ENCODE peak calls at places on chromosomes 11 and 22, in six cellular contexts. O is GM23338, G is GM12878, Q is H1, J is K562, I is WTC11. K is an unnamed sample.

GRCh38 chr22:49508561-49508960 is 319.1 kb downstream of the BRD1 start:
- DNase-seq in O (no peak), G (no peak), Q (no peak), J (no peak), I (no peak), K (no peak)

GRCh38 chr11:77129069-77129840 is 1.2 kb downstream of the MYO7A start:
- DNase-seq in O (no peak), G (no peak), Q (no peak), J (no peak), I (no peak), K (no peak)

GRCh38 chr11:25038131-25038530 is 541.3 kb downstream of the LUZP2 start:
- DNase-seq in O (no peak), G (no peak), Q (no peak), J (no peak), I (no peak), K (no peak)

GRCh38 chr22:36277482-36278291 is 24.8 kb downstream of the APOL1 start:
- DNase-seq in O (peak), G (no peak), Q (peak), J (peak), I (peak), K (peak)

GRCh38 chr22:38415046-38415445 is 40.0 kb downstream of the KCNJ4 start:
- DNase-seq in O (no peak), G (no peak), Q (no peak), J (no peak), I (peak), K (no peak)

GRCh38 chr11:114595571-114595970 is at the start of gene NXPE4:
- DNase-seq in O (no peak), G (no peak), Q (no peak), J (no peak), I (no peak), K (no peak)

GRCh38 chr11:77617892-77618291 is 19.7 kb downstream of the CLNS1A start:
- DNase-seq in O (no peak), G (no peak), Q (no peak), J (no peak), I (no peak), K (no peak)

GRCh38 chr22:30541979-30542810 is 4.3 kb downstream of the SEC14L6 start:
- DNase-seq in O (peak), G (no peak), Q (no peak), J (peak), I (peak), K (no peak)

GRCh38 chr22:24416611-24417010 is 10.8 kb upstream of the ADORA2A start:
- DNase-seq in O (no peak), G (no peak), Q (no peak), J (no peak), I (no peak), K (no peak)

GRCh38 chr11:66068923-66069714 is 953 bp upstream of the PACS1 start:
- DNase-seq in O (peak), G (no peak), Q (no peak), J (no peak), I (peak), K (peak)

GRCh38 chr11:92227233-92227593 is 2.6 kb downstream of the FAT3 start:
- DNase-seq in O (peak), G (no peak), Q (no peak), J (no peak), I (peak), K (no peak)

GRCh38 chr11:63944987-63945386 is 6.2 kb downstream of the NAA40 start:
- DNase-seq in O (no peak), G (no peak), Q (no peak), J (no peak), I (no peak), K (peak)

GRCh38 chr11:112100457-112100856 is 13.8 kb downstream of the SDHD start:
- DNase-seq in O (no peak), G (no peak), Q (no peak), J (no peak), I (no peak), K (no peak)

GRCh38 chr11:112103446-112103845 is 16.8 kb downstream of the SDHD start:
- DNase-seq in O (no peak), G (no peak), Q (no peak), J (no peak), I (no peak), K (no peak)

GRCh38 chr11:112096194-112096593 is 9.5 kb downstream of the SDHD start:
- DNase-seq in O (no peak), G (no peak), Q (no peak), J (no peak), I (no peak), K (no peak)

DNA sequence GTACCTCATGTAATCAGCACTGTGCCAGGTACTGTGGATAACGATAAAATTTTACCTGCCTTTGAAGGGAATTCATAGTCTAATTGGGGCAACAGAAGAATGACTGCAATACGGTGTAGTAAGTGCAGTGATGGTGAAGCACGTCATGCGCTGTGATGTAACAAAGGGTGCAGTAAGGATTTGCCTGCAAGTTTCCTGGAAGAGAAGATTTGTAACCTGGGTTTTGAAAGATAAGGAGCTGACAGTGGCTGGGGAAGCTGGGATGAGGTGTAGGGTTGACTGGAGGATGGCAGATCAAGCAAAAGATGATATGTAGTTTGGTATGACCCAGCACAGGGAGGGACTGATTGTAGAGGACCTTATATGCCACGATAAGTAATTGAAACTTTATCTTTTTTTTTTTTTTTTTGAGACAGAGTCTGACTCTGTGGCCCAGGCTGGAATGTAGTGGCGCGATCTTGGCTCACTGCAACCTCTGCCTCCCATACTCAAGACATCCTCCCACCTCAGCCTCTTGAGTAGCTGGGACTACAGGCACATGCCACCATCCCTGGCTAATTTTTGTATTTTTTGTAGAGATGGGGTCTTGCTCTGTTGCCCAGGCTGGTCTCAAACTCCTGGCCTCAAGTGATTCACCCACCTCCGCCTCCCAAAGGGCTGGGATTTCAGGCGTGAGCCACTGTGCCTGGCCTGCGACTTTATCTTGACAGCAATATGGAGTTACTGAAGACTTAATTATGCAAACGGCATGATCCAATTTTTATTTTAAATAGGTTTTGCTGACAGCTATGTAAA is 11.3 kb downstream of the SDHD start:
- DNase-seq in O (no peak), G (no peak), Q (no peak), J (peak), I (no peak), K (no peak)
- TF ChIP-seq CREB1 in O (no peak), G (no peak), Q (no peak), J (peak), I (no peak), K (no peak)

DNA sequence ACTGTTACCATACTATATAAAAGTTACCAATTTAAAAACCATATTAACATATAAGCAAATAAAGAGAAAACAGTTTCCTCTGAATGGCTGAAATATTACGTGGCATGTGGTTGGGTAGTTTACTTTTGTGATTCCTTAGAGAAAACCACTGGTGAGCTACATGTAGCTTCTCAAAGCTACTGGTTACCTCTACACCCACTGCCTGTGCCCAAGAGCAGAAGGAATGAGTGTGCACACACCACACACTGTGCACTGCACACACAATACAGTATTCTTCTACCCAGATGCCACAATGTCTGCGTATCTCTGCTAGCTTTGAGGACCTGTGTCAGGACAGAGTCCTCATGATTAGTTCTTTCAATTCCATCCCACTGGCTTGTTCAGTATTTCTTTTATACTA is 25.5 kb upstream of the YPEL1 start:
- DNase-seq in O (no peak), G (no peak), Q (no peak), J (no peak), I (no peak), K (no peak)
- TF ChIP-seq CREB1 in O (no peak), G (no peak), Q (no peak), J (no peak), I (no peak), K (no peak)

DNA sequence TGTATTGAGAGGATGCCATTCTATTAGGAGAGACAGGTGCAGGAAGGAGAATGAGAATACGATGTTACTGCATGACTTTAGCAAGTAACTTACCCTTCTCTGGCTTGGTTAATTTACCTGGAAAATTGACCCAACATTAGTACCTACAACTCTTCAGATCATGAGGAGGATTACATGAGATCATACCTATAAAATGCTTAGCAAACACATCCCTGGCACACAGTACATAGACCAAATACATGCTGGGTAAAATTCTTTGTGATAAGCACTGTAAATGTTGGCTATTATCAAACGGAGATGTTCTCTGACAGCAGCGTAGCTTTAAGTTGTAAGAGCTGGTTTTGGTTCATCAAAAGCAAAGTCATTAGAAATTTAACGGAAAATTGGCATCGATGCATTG is 28.8 kb downstream of the LARGE1 start:
- DNase-seq in O (no peak), G (no peak), Q (no peak), J (no peak), I (no peak), K (no peak)
- TF ChIP-seq CREB1 in O (no peak), G (no peak), Q (no peak), J (no peak), I (no peak), K (no peak)

DNA sequence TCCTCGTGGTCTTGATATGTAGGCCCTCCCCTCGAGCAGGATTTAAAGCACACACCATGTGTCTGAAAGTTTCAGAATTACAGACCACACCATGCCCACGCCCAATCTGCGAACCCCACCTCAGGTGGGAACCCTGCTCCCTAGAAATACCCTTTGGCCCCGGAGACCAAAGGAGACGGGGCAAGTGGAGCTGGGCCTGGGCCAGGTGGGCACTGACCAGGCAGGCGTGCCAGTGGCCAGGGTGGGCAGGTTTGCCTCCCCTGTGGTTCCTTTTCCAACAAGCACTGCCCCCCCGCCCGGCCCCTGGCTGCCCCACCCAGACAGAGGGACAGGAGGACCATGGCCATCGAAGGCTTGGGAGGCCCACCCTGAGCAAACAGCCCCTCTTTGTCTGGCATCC is 400.4 kb downstream of the TBC1D22A start:
- DNase-seq in O (no peak), G (no peak), Q (no peak), J (no peak), I (peak), K (no peak)
- TF ChIP-seq CREB1 in O (no peak), G (no peak), Q (no peak), J (no peak), I (no peak), K (no peak)

DNA sequence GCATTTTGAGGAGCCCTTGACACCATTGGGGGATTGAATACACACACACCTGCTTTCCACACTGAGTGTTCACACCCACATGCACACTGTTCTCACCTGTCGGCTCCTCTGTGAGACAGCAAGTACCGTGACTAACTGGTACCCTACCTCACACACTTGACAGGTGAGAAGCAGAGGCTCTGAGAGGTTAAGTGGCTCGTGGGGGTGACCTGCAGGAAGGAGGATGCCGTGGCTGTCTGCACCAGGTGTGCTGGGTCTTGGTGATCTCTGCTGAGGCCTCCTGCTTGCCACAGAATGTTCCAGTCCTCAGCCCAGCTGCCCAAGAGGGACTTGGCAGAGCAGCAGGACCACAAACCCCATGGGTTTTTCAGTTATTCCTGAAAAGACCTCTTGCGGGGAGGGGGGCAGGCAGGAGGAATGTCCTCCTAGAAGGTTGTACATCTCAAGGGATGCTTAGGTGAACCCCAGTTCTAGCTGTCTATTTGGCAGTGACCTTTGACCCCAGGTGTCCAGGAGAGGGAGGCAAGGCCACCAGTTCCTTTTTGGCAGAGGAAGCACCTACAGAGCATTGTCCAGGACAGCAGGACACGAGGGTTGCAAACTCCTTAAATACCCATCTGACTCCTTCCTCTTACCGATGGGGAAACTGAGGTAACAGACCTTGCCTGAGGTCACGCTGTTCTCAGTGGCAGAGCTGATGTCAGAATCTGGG is 66.0 kb downstream of the SHISAL1 start:
- DNase-seq in O (no peak), G (no peak), Q (no peak), J (no peak), I (no peak), K (no peak)
- TF ChIP-seq CREB1 in O (no peak), G (no peak), Q (no peak), J (no peak), I (no peak), K (no peak)

GRCh38 chr11:69370984-69371709 is 77.2 kb downstream of the MYEOV start:
- DNase-seq in O (no peak), G (no peak), Q (no peak), J (no peak), I (no peak), K (no peak)

GRCh38 chr11:69371731-69372588 is 78.0 kb downstream of the MYEOV start:
- DNase-seq in O (no peak), G (no peak), Q (no peak), J (no peak), I (no peak), K (no peak)

GRCh38 chr11:69374110-69374981 is 80.4 kb downstream of the MYEOV start:
- DNase-seq in O (no peak), G (no peak), Q (no peak), J (no peak), I (no peak), K (no peak)

GRCh38 chr11:69373251-69373635 is 79.3 kb downstream of the MYEOV start:
- DNase-seq in O (no peak), G (no peak), Q (no peak), J (no peak), I (no peak), K (no peak)

GRCh38 chr11:69372589-69373250 is 78.8 kb downstream of the MYEOV start:
- DNase-seq in O (no peak), G (no peak), Q (no peak), J (no peak), I (no peak), K (no peak)
- TF ChIP-seq CREB1 in O (no peak), G (no peak), Q (no peak), J (no peak), I (no peak), K (no peak)

GRCh38 chr22:17381237-17381913 is 12.1 kb downstream of the CECR2 start:
- DNase-seq in O (peak), G (no peak), Q (no peak), J (no peak), I (no peak), K (peak)
- TF ChIP-seq CREB1 in O (peak), G (no peak), Q (no peak), J (no peak), I (no peak), K (no peak)

GRCh38 chr11:84819128-84819527 is 808.0 kb downstream of the DLG2 start:
- DNase-seq in O (no peak), G (no peak), Q (no peak), J (no peak), I (no peak), K (no peak)
- TF ChIP-seq CREB1 in O (no peak), G (no peak), Q (no peak), J (no peak), I (no peak), K (no peak)